ENCODE peak calls at places on chromosomes 16 and 17, in nine cellular contexts. H is pancreas, Q is adrenal gland, Z is colonic mucosa, A is mucosa of descending colon, W is neural progenitor cell, S is heart right ventricle, J is lung, N is thoracic aorta. F is an unnamed sample.

GRCh38 chr17:47218896-47219430 is 9.8 kb downstream of the MYL4 start:
- DNase-seq in H (no peak), Q (no peak), Z (no peak), A (no peak), W (no peak), S (peak; percentile 18), J (no peak), N (no peak), F (no peak)

GRCh38 chr16:88770459-88771293 is 14.3 kb downstream of the PIEZO1 start:
- DNase-seq in H (no peak), Q (peak; percentile 48), Z (peak; percentile 76), A (peak; percentile 71), W (peak; percentile 93), S (peak; percentile 74), J (peak; percentile 73), N (no peak), F (no peak)

GRCh38 chr17:7852262-7852670 is 2.6 kb upstream of the TMEM88 start:
- DNase-seq in H (peak; percentile 63), Q (peak; percentile 38), Z (no peak), A (peak; percentile 33), W (no peak), S (no peak), J (no peak), N (no peak), F (no peak)

GRCh38 chr17:19664136-19664820 is 15.7 kb downstream of the ALDH3A2 start:
- DNase-seq in H (no peak), Q (peak; percentile 77), Z (no peak), A (no peak), W (no peak), S (no peak), J (peak; percentile 82), N (no peak), F (no peak)

GRCh38 chr17:77821114-77821513 is 137.4 kb upstream of the TNRC6C start:
- DNase-seq in H (peak; percentile 35), Q (no peak), Z (no peak), A (no peak), W (no peak), S (peak; percentile 33), J (no peak), N (no peak), F (no peak)

GRCh38 chr16:14289692-14290340 is 218.7 kb downstream of the MRTFB start:
- DNase-seq in H (no peak), Q (no peak), Z (no peak), A (no peak), W (peak; percentile 68), S (no peak), J (no peak), N (no peak), F (no peak)

GRCh38 chr17:59260724-59261123 is 40.4 kb downstream of the GDPD1 start:
- DNase-seq in H (no peak), Q (no peak), Z (no peak), A (no peak), W (no peak), S (no peak), J (no peak), N (no peak), F (no peak)

GRCh38 chr17:1003972-1004768 is 7.2 kb downstream of the TIMM22 start:
- DNase-seq in H (no peak), Q (peak; percentile 63), Z (no peak), A (no peak), W (no peak), S (no peak), J (no peak), N (no peak), F (no peak)

GRCh38 chr17:5592382-5592781 is 8.1 kb upstream of the NLRP1 start:
- DNase-seq in H (no peak), Q (no peak), Z (no peak), A (no peak), W (peak; percentile 69), S (no peak), J (no peak), N (no peak), F (no peak)

GRCh38 chr17:28951991-28952975 is 965 bp upstream of the PHF12 start:
- DNase-seq in H (peak; percentile 85), Q (peak; percentile 99), Z (peak; percentile 98), A (peak; percentile 98), W (peak; percentile 99), S (peak; percentile 92), J (peak; percentile 97), N (peak; percentile 97), F (peak; percentile 99)

GRCh38 chr17:50180593-50180992 is 14.8 kb downstream of the SGCA start:
- DNase-seq in H (no peak), Q (no peak), Z (no peak), A (no peak), W (no peak), S (no peak), J (no peak), N (no peak), F (no peak)

GRCh38 chr17:72122668-72123495 is 2.1 kb downstream of the SOX9 start:
- DNase-seq in H (peak; percentile 70), Q (no peak), Z (peak; percentile 62), A (peak; percentile 58), W (peak; percentile 75), S (peak; percentile 29), J (no peak), N (no peak), F (no peak)

DNA sequence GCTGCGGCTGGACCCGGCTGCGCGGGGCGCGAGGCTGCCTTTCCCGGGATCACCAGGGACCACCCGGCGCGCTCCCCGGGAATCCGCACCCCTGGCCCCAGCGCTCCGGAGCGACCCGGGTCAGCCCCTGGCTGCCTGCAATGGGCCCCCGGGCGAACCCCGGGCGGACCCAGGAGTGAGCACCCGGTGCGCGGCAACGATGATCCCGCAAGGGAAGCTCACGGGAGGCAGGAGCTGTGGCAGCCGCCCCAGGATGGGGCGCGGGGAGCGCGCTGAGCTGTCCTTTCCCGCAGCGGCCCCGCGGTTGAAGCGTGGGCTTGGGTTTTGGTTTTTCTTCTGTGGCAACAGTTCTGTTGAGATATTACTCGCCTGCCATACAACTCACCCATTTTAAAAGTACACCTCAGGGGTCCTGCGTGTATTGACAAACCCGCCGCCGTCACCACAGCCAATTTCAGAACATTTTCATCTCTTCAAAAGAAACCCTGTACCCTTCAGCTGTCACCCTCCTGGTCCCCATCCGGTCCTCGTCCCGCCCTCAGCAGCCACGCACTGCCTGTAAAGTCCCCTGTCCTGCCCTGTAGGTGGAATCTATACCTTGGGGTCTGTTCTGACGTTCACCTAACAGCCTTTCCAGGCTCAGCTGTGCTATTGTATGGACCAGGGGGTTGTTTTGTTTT is 12.8 kb downstream of the CHMP6 start:
- DNase-seq in H (no peak), Q (no peak), Z (no peak), A (no peak), W (peak; percentile 39), S (no peak), J (no peak), N (no peak), F (no peak)
- H3K4me3 ChIP-seq in H (no peak overlapping the region), Q (no peak overlapping the region), Z (peak overlapping the region; percentile 18), A (no peak overlapping the region), W (peak overlapping the region; percentile 47), S (no peak overlapping the region), J (no peak overlapping the region), N (peak overlapping the region; percentile 31), F (peak overlapping the region; percentile 29)

DNA sequence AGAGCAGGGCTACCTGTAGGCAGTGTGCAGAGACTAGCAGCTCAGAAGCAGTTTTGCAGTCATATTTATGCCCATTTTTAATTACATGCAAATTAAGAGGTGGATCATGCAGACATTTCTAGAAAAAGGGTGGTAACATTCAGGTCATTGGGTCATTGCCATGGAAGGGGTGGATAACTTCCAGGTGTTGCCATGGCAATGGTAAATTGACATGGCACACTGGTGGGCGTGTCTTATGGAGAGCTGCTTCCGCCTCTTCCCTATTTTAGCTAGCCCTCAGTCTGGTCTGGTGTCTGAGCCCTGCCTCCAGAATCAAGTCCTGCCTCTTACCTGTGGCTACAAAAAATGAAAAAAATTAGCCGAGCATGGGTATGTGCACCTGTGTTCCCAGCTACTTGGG is 2.8 kb upstream of the DNAI2 start:
- DNase-seq in H (no peak), Q (no peak), Z (no peak), A (no peak), W (no peak), S (no peak), J (no peak), N (no peak), F (no peak)
- H3K4me1 ChIP-seq in H (no peaks in the 10 kb centered on the region), Q (no peaks in the 10 kb centered on the region), Z (no peaks in the 10 kb centered on the region), A (peaks cover 4% of the 10 kb centered on the region), W (peaks cover 25% of the 10 kb centered on the region), S (peaks cover 15% of the 10 kb centered on the region), J (no peaks in the 10 kb centered on the region), N (no peaks in the 10 kb centered on the region), F (no peaks in the 10 kb centered on the region)

GRCh38 chr16:2487517-2487842 is 12.6 kb downstream of the TBC1D24 start:
- DNase-seq in H (no peak), Q (no peak), Z (no peak), A (no peak), W (no peak), S (no peak), J (no peak), N (no peak), F (no peak)

GRCh38 chr16:2487903-2488531 is 13.1 kb downstream of the TBC1D24 start:
- DNase-seq in H (no peak), Q (no peak), Z (no peak), A (no peak), W (no peak), S (no peak), J (no peak), N (no peak), F (no peak)

GRCh38 chr16:2484898-2485508 is 10.1 kb downstream of the TBC1D24 start:
- DNase-seq in H (no peak), Q (no peak), Z (no peak), A (no peak), W (no peak), S (no peak), J (no peak), N (no peak), F (no peak)

GRCh38 chr16:2485811-2486507 is 11.0 kb downstream of the TBC1D24 start:
- DNase-seq in H (no peak), Q (no peak), Z (no peak), A (no peak), W (no peak), S (no peak), J (no peak), N (no peak), F (no peak)

GRCh38 chr16:2486645-2487516 is 12.0 kb downstream of the TBC1D24 start:
- DNase-seq in H (peak; percentile 70), Q (no peak), Z (peak; percentile 64), A (peak; percentile 76), W (peak; percentile 52), S (peak; percentile 59), J (peak; percentile 64), N (no peak), F (no peak)
- TF ChIP-seq CTCF in H (no peak), Q (no peak), Z (no peak), A (no peak), W (no peak), S (peak; percentile 24), J (peak; percentile 28), N (no peak), F (no peak)

DNA sequence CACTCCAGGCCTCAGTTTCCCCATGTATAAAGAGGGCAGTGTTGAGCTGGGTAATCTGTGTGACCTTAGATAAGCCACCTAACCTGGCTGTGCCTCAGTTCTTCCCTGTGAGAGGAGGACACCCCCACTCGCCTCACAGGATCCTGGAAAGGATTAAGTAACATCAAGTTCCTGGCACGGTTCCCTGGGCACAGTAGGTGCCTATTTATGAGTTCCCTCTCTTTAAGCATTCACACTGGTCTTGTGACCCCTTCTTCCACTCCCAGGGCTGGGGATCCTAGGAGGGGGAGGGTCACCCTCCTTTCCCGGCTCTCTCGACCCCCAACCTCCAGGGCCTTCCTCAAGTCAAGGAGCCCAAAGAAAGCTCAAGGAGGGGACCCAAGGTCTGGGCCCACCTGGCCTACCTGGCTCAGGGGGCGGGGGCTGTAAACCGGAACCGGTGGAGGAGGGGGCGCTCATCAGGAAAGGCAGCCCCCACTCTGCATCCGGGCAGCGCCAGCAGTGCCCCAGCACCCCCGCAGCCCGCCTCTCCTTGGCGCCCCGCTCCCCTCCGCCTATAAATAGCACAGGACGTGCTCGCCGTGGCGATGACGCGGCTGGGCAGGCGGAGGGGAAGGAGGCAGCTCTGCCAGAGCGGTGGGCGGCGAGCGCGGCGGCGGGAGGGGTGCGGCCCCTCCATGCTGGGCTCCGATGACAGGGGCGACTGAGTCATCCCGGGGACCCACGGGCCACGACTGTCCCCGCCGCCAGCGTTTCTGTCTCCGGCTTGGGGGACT is 9.4 kb downstream of the RPL19 start:
- DNase-seq in H (peak; percentile 72), Q (peak; percentile 81), Z (peak; percentile 57), A (peak; percentile 47), W (peak; percentile 57), S (peak; percentile 74), J (peak; percentile 65), N (peak; percentile 80), F (peak; percentile 94)
- H3K4me3 ChIP-seq in H (no peak overlapping the region), Q (no peak overlapping the region), Z (peak overlapping the region; percentile 34), A (no peak overlapping the region), W (peak overlapping the region; percentile 43), S (peak overlapping the region; percentile 51), J (no peak overlapping the region), N (peak overlapping the region; percentile 77), F (peak overlapping the region; percentile 68)